ENCODE peak calls at places on chromosomes 3 and 15, in eight cellular contexts. C, J, M, T, V, Z, N and X are unnamed samples.

GRCh38 chr3:49017978-49018706 is at the start of gene DALRD3:
- DNase-seq in C (peak), J (peak), M (peak), T (peak), V (peak), Z (peak), N (peak), X (peak)

GRCh38 chr3:105526349-105527111 is 159.8 kb downstream of the ALCAM start:
- DNase-seq in C (no peak), J (no peak), M (no peak), T (no peak), V (peak), Z (no peak), N (peak), X (no peak)

GRCh38 chr3:190038050-190038631 is 82.6 kb downstream of the P3H2 start:
- DNase-seq in C (no peak), J (no peak), M (no peak), T (peak), V (peak), Z (no peak), N (peak), X (peak)

GRCh38 chr3:23600178-23600577 is 205.6 kb upstream of the UBE2E1 start:
- DNase-seq in C (no peak), J (peak), M (no peak), T (no peak), V (peak), Z (no peak), N (peak), X (no peak)

GRCh38 chr3:11331101-11331500 is 58.9 kb downstream of the ATG7 start:
- DNase-seq in C (no peak), J (no peak), M (no peak), T (no peak), V (no peak), Z (no peak), N (no peak), X (no peak)

GRCh38 chr3:35772364-35773009 is 133.2 kb downstream of the ARPP21 start:
- DNase-seq in C (no peak), J (no peak), M (no peak), T (no peak), V (peak), Z (no peak), N (no peak), X (no peak)

GRCh38 chr3:187066228-187066995 is 72.9 kb downstream of the RPL39L start:
- DNase-seq in C (no peak), J (no peak), M (no peak), T (no peak), V (peak), Z (no peak), N (peak), X (no peak)

GRCh38 chr3:23877324-23877980 is 39.3 kb downstream of the NKIRAS1 start:
- DNase-seq in C (no peak), J (peak), M (no peak), T (no peak), V (peak), Z (no peak), N (peak), X (no peak)

GRCh38 chr3:24351779-24352469 is 142.7 kb downstream of the THRB start:
- DNase-seq in C (no peak), J (no peak), M (no peak), T (peak), V (no peak), Z (no peak), N (no peak), X (no peak)

GRCh38 chr15:22811640-22812039 is 25.2 kb downstream of the NIPA1 start:
- DNase-seq in C (peak), J (no peak), M (no peak), T (peak), V (peak), Z (no peak), N (peak), X (peak)

GRCh38 chr3:155012584-155012983 is 67.5 kb upstream of the MME start:
- DNase-seq in C (no peak), J (no peak), M (no peak), T (no peak), V (peak), Z (no peak), N (no peak), X (no peak)

GRCh38 chr3:49747792-49748480 is 24.2 kb upstream of the GMPPB start:
- DNase-seq in C (no peak), J (no peak), M (no peak), T (no peak), V (peak), Z (no peak), N (peak), X (no peak)

GRCh38 chr3:50380375-50381085 is 21.2 kb upstream of the TMEM115 start:
- DNase-seq in C (no peak), J (no peak), M (no peak), T (no peak), V (no peak), Z (no peak), N (no peak), X (no peak)

GRCh38 chr3:127639173-127640030 is 10.4 kb downstream of the PODXL2 start:
- DNase-seq in C (no peak), J (peak), M (no peak), T (no peak), V (peak), Z (no peak), N (peak), X (no peak)

GRCh38 chr3:129954509-129954908 is 20.0 kb upstream of the TRH start:
- DNase-seq in C (no peak), J (no peak), M (no peak), T (no peak), V (no peak), Z (no peak), N (no peak), X (no peak)

GRCh38 chr3:157327018-157327417 is 109.6 kb upstream of the PTX3 start:
- DNase-seq in C (no peak), J (no peak), M (no peak), T (no peak), V (no peak), Z (no peak), N (no peak), X (no peak)

GRCh38 chr3:186722457-186722856 is 5.3 kb downstream of the KNG1 start:
- DNase-seq in C (no peak), J (no peak), M (no peak), T (no peak), V (no peak), Z (no peak), N (peak), X (no peak)

GRCh38 chr3:197891-198491 is 1.4 kb downstream of the CHL1 start:
- DNase-seq in C (peak), J (no peak), M (no peak), T (no peak), V (no peak), Z (no peak), N (no peak), X (peak)

GRCh38 chr15:59543721-59544547 is 67.6 kb upstream of the GCNT3 start:
- DNase-seq in C (no peak), J (no peak), M (no peak), T (no peak), V (no peak), Z (no peak), N (no peak), X (no peak)

GRCh38 chr3:23805881-23806321 is at the start of gene UBE2E1:
- DNase-seq in C (peak), J (peak), M (peak), T (peak), V (peak), Z (no peak), N (peak), X (peak)

GRCh38 chr15:80695099-80695910 is at the start of gene ABHD17C:
- DNase-seq in C (peak), J (peak), M (peak), T (peak), V (no peak), Z (no peak), N (peak), X (peak)

GRCh38 chr15:40550381-40551037 is 14.3 kb downstream of the CCDC32 start:
- DNase-seq in C (no peak), J (no peak), M (no peak), T (no peak), V (no peak), Z (no peak), N (no peak), X (no peak)

GRCh38 chr3:13021141-13021933 is 51.9 kb downstream of the IQSEC1 start:
- DNase-seq in C (no peak), J (no peak), M (no peak), T (no peak), V (peak), Z (no peak), N (no peak), X (peak)

GRCh38 chr3:49006591-49007067 is 562 bp upstream of the WDR6 start:
- DNase-seq in C (no peak), J (no peak), M (no peak), T (no peak), V (no peak), Z (no peak), N (peak), X (no peak)

GRCh38 chr3:30493912-30494311 is 112.5 kb upstream of the TGFBR2 start:
- DNase-seq in C (no peak), J (no peak), M (no peak), T (no peak), V (no peak), Z (no peak), N (peak), X (no peak)

GRCh38 chr15:78104566-78105500 is 12.5 kb downstream of the SH2D7 start:
- DNase-seq in C (no peak), J (no peak), M (peak), T (no peak), V (no peak), Z (no peak), N (no peak), X (peak)

GRCh38 chr3:28799084-28799483 is 450.5 kb upstream of the AZI2 start:
- DNase-seq in C (no peak), J (no peak), M (no peak), T (no peak), V (no peak), Z (no peak), N (no peak), X (no peak)

GRCh38 chr3:66593978-66594377 is 93.2 kb upstream of the LRIG1 start:
- DNase-seq in C (no peak), J (no peak), M (no peak), T (no peak), V (peak), Z (no peak), N (peak), X (no peak)

GRCh38 chr3:105762749-105763673 is 105.8 kb downstream of the CBLB start:
- DNase-seq in C (no peak), J (no peak), M (no peak), T (no peak), V (no peak), Z (no peak), N (no peak), X (no peak)

GRCh38 chr3:129312671-129313414 is 34.2 kb downstream of the HMCES start:
- DNase-seq in C (no peak), J (no peak), M (no peak), T (no peak), V (no peak), Z (peak), N (peak), X (no peak)

GRCh38 chr15:94584833-94585244 is 353.5 kb downstream of the MCTP2 start:
- DNase-seq in C (no peak), J (no peak), M (no peak), T (no peak), V (peak), Z (no peak), N (no peak), X (no peak)

GRCh38 chr15:88465633-88466219 is 1.5 kb downstream of the MRPL46 start:
- DNase-seq in C (no peak), J (no peak), M (no peak), T (no peak), V (peak), Z (no peak), N (peak), X (no peak)

GRCh38 chr15:41462396-41462795 is 31.3 kb upstream of the ITPKA start:
- DNase-seq in C (no peak), J (no peak), M (no peak), T (no peak), V (no peak), Z (no peak), N (peak), X (no peak)

GRCh38 chr3:111392911-111393351 is 149.1 kb upstream of the CD96 start:
- DNase-seq in C (no peak), J (no peak), M (no peak), T (no peak), V (peak), Z (no peak), N (peak), X (no peak)

GRCh38 chr3:126474498-126475410 is 937 bp downstream of the ZXDC start:
- DNase-seq in C (peak), J (peak), M (peak), T (peak), V (no peak), Z (no peak), N (peak), X (no peak)

GRCh38 chr15:52261498-52262242 is 33.9 kb downstream of the MYO5C start:
- DNase-seq in C (peak), J (peak), M (no peak), T (peak), V (peak), Z (no peak), N (peak), X (no peak)

GRCh38 chr3:3772920-3773319 is 26.3 kb upstream of the LRRN1 start:
- DNase-seq in C (no peak), J (no peak), M (no peak), T (no peak), V (no peak), Z (no peak), N (no peak), X (no peak)